ENCODE peak calls at places on chromosomes 13 and 19, in four cellular contexts. U, B, A and R are unnamed samples.

GRCh38 chr13:98664924-98665637 is 87.4 kb downstream of the SLC15A1 start:
- DNase-seq in U (no peak), A (no peak), B (no peak), R (no peak)

GRCh38 chr19:6800991-6801396 is 28.5 kb downstream of the VAV1 start:
- DNase-seq in B (no peak), A (no peak), U (no peak), R (no peak)

GRCh38 chr19:8311461-8312260 is 3.5 kb upstream of the CD320 start:
- DNase-seq in B (no peak), U (no peak), A (no peak), R (no peak)

GRCh38 chr13:99421271-99421670 is 80.0 kb upstream of the TM9SF2 start:
- DNase-seq in U (no peak), A (no peak), B (no peak), R (no peak)

GRCh38 chr13:113863511-113864302 is at the start of gene GAS6:
- DNase-seq in B (no peak), U (no peak), A (no peak), R (no peak)

GRCh38 chr13:109569938-109570711 is 216.3 kb downstream of the IRS2 start:
- DNase-seq in B (no peak), A (no peak), U (no peak), R (peak; percentile 4)

GRCh38 chr13:48126944-48127814 is 32.3 kb upstream of the MED4 start:
- DNase-seq in B (peak; percentile 87), A (peak; percentile 6), U (peak; percentile 2), R (no peak)

GRCh38 chr13:111876506-111876905 is 190.4 kb upstream of the SOX1 start:
- DNase-seq in U (no peak), A (no peak), B (no peak), R (no peak)

GRCh38 chr19:1265611-1266115 is 3.5 kb upstream of the CIRBP start:
- DNase-seq in U (no peak), B (no peak), A (no peak), R (no peak)

GRCh38 chr19:2049741-2050348 is 1.2 kb downstream of the MKNK2 start:
- DNase-seq in A (peak; percentile 37), B (peak; percentile 10), U (no peak), R (no peak)

GRCh38 chr13:113646921-113647340 is 11.1 kb downstream of the ATP4B start:
- DNase-seq in B (no peak), U (no peak), A (no peak), R (no peak)

GRCh38 chr13:110664673-110665072 is 41.2 kb downstream of the CARS2 start:
- DNase-seq in A (no peak), B (no peak), U (no peak), R (no peak)

GRCh38 chr19:43561144-43561970 is 14.0 kb downstream of the XRCC1 start:
- DNase-seq in U (no peak), A (no peak), B (no peak), R (no peak)

GRCh38 chr13:49351871-49352270 is 92.0 kb downstream of the CAB39L start:
- DNase-seq in U (no peak), B (no peak), A (no peak), R (no peak)

GRCh38 chr19:49340069-49340864 is 5.1 kb downstream of the CD37 start:
- DNase-seq in A (no peak), U (no peak), B (peak; percentile 57), R (no peak)

GRCh38 chr19:14118165-14119051 is 846 bp upstream of the PRKACA start:
- DNase-seq in B (peak; percentile 21), A (peak; percentile 20), U (no peak), R (no peak)

GRCh38 chr19:38035515-38036495 is 128.8 kb downstream of the SIPA1L3 start:
- DNase-seq in B (no peak), U (no peak), A (no peak), R (no peak)

GRCh38 chr19:51702103-51702753 is 9.1 kb downstream of the SPACA6 start:
- DNase-seq in U (no peak), A (peak; percentile 46), B (no peak), R (peak; percentile 30)

GRCh38 chr13:20566424-20566916 is 487 bp upstream of the IFT88 start:
- DNase-seq in U (no peak), B (no peak), A (peak; percentile 26), R (no peak)